ENCODE peak calls at places on chromosomes 11 and 22, in five cellular contexts. T is fibroblast of lung, E is right lobe of liver, N is HCT116, M is PC-3. J is an unnamed sample.

GRCh38 chr11:97742717-97743116 is 1278.0 kb upstream of the CNTN5 start:
- DNase-seq in M (no peak), N (no peak), E (no peak), T (peak; percentile 73), J (no peak)

GRCh38 chr11:113778111-113778910 is 1.3 kb upstream of the CLDN25 start:
- DNase-seq in N (no peak), M (peak; percentile 84), E (no peak), T (no peak), J (no peak)

GRCh38 chr11:16404781-16405180 is 48.4 kb upstream of the SOX6 start:
- DNase-seq in N (no peak), E (no peak), M (no peak), T (no peak), J (no peak)

GRCh38 chr11:76229690-76230240 is 23.5 kb upstream of the WNT11 start:
- DNase-seq in T (no peak), N (no peak), M (no peak), E (peak; percentile 74), J (no peak)

GRCh38 chr11:132898021-132898420 is 634.3 kb downstream of the OPCML start:
- DNase-seq in T (peak; percentile 77), M (no peak), N (no peak), E (peak; percentile 77), J (no peak)

GRCh38 chr22:32281092-32281491 is 25.9 kb upstream of the SLC5A4 start:
- DNase-seq in T (no peak), N (no peak), M (no peak), E (no peak), J (no peak)

GRCh38 chr22:50711446-50712340 is 26.3 kb upstream of the ACR start:
- DNase-seq in N (no peak), E (peak; percentile 46), M (no peak), T (no peak), J (no peak)

GRCh38 chr11:8331767-8332166 is 68.1 kb upstream of the LMO1 start:
- DNase-seq in N (no peak), T (no peak), E (peak; percentile 49), M (no peak), J (no peak)

GRCh38 chr22:18044548-18045271 is 20.3 kb upstream of the MICAL3 start:
- DNase-seq in T (peak; percentile 95), E (peak; percentile 88), M (no peak), N (no peak), J (no peak)

GRCh38 chr11:69495441-69496201 is 14.2 kb downstream of the LINC01488 start:
- DNase-seq in E (peak; percentile 42), T (no peak), N (no peak), M (no peak), J (no peak)

GRCh38 chr11:6405039-6405667 is 13.7 kb downstream of the APBB1 start:
- DNase-seq in N (no peak), E (no peak), T (no peak), M (no peak), J (no peak)

GRCh38 chr11:121104223-121104831 is 3.3 kb downstream of the TECTA start:
- DNase-seq in E (no peak), N (no peak), M (no peak), T (no peak), J (no peak)

GRCh38 chr11:1303973-1304372 is 5.5 kb downstream of the TOLLIP start:
- DNase-seq in M (no peak), E (no peak), T (peak; percentile 20), N (no peak), J (no peak)

GRCh38 chr11:116563028-116563712 is 209.6 kb downstream of the BUD13 start:
- DNase-seq in M (peak; percentile 44), N (no peak), T (no peak), E (no peak), J (no peak)

GRCh38 chr11:75078233-75078632 is 18.4 kb downstream of the OR2AT4 start:
- DNase-seq in E (no peak), T (no peak), M (peak; percentile 68), N (peak; percentile 3), J (no peak)

GRCh38 chr22:46971141-46971775 is 208.8 kb downstream of the TBC1D22A start:
- DNase-seq in M (no peak), T (peak; percentile 52), E (no peak), N (no peak), J (no peak)

GRCh38 chr11:11279956-11280689 is 72.9 kb downstream of the CSNK2A3 start:
- DNase-seq in N (no peak), T (peak; percentile 42), E (no peak), M (peak; percentile 53), J (no peak)

GRCh38 chr22:38638216-38638615 is 18.0 kb downstream of the FAM227A start:
- DNase-seq in E (no peak), N (no peak), T (no peak), M (no peak), J (no peak)

GRCh38 chr11:80855975-80856524 is 1415.2 kb upstream of the TENM4 start:
- DNase-seq in E (no peak), M (peak; percentile 72), T (peak; percentile 82), N (no peak), J (no peak)

GRCh38 chr11:13339196-13340153 is 61.9 kb downstream of the BMAL1 start:
- DNase-seq in N (no peak), M (peak; percentile 75), T (peak; percentile 99), E (no peak), J (peak; percentile 91)

GRCh38 chr22:30249049-30250038 is 2.8 kb upstream of the LIF start:
- DNase-seq in T (peak; percentile 79), M (no peak), N (no peak), E (no peak), J (no peak)

GRCh38 chr11:7944123-7944522 is 2.6 kb upstream of the OR10A3 start:
- DNase-seq in T (no peak), M (no peak), E (no peak), N (no peak), J (no peak)

GRCh38 chr22:31625661-31626426 is 36.2 kb downstream of the PISD start:
- DNase-seq in M (no peak), E (no peak), T (no peak), N (no peak), J (no peak)

GRCh38 chr11:75841739-75842138 is 26.7 kb downstream of the UVRAG start:
- DNase-seq in T (no peak), E (no peak), N (no peak), M (no peak), J (no peak)

GRCh38 chr11:57323503-57324153 is 1.1 kb downstream of the TNKS1BP1 start:
- DNase-seq in N (no peak), T (peak; percentile 48), M (no peak), E (no peak), J (no peak)
- H3K4me3 ChIP-seq in N (peak overlapping the region; percentile 67), T (peak overlapping the region; percentile 91), M (peak overlapping the region; percentile 85), E (peak overlapping the region; percentile 73), J (peak overlapping the region; percentile 90)

GRCh38 chr11:94649925-94650623 is 82.9 kb downstream of the PIWIL4 start:
- DNase-seq in N (no peak), M (no peak), E (no peak), T (no peak), J (no peak)

GRCh38 chr11:94647926-94648325 is 80.8 kb downstream of the PIWIL4 start:
- DNase-seq in N (no peak), E (no peak), M (no peak), T (peak; percentile 27), J (no peak)

GRCh38 chr11:94649254-94649653 is 82.1 kb downstream of the PIWIL4 start:
- DNase-seq in M (no peak), N (no peak), E (no peak), T (no peak), J (no peak)

GRCh38 chr11:94650756-94651155 is 83.6 kb downstream of the PIWIL4 start:
- DNase-seq in N (no peak), T (peak; percentile 71), M (no peak), E (no peak), J (peak; percentile 83)

DNA sequence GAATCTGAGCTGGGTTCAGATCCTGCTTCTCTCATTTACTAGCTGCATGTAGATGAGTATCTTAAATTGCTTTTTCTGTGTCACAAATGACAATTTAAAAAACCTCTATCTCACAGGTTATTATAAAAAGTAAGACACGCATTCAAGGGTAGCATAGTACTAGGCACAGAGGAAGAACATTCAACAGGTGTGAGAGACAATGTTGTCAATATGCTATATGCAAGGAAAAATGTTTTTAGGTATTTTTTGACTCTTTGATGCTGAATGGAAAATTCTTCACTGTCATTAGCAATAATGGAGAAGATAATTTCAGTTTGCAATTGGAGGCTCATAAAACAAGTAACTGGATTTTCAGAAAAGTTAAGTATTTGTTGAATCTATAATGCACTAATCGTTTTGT is 81.6 kb downstream of the PIWIL4 start:
- DNase-seq in T (no peak), M (no peak), N (no peak), E (no peak), J (no peak)
- H3K4me3 ChIP-seq in T (no peak overlapping the region), M (no peak overlapping the region), N (no peak overlapping the region), E (no peak overlapping the region), J (no peak overlapping the region)

GRCh38 chr11:66113132-66113856 is 43.2 kb downstream of the PACS1 start:
- DNase-seq in N (peak; percentile 43), M (peak; percentile 98), T (peak; percentile 58), E (no peak), J (no peak)

GRCh38 chr11:66112041-66112491 is 42.0 kb downstream of the PACS1 start:
- DNase-seq in T (no peak), M (no peak), E (no peak), N (no peak), J (no peak)

GRCh38 chr11:66112640-66113098 is 42.6 kb downstream of the PACS1 start:
- DNase-seq in E (no peak), N (no peak), M (peak; percentile 92), T (peak; percentile 43), J (peak; percentile 66)

GRCh38 chr11:66109294-66109693 is 39.2 kb downstream of the PACS1 start:
- DNase-seq in T (no peak), N (no peak), E (no peak), M (peak; percentile 63), J (no peak)

DNA sequence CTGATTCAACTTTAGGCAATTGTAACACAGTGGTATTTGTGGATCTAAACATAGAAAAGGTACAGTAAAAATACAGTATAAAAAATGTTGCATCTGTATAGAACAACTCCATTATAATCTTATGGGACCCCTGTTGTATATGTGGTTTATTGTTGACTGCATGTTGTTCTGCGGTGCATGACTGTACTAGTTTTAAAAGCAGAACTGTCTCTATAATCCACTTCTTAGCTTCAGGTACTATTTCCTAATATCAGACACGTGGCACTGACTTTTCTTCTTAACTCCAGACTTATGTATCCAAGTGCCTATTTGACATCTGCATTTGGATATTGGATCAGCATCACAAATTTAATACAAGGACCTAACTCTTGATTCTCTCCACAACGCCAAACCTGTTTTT is 41.1 kb downstream of the PACS1 start:
- DNase-seq in T (no peak), M (no peak), E (no peak), N (no peak), J (no peak)
- H3K4me3 ChIP-seq in T (no peak overlapping the region), M (no peak overlapping the region), E (no peak overlapping the region), N (no peak overlapping the region), J (no peak overlapping the region)

DNA sequence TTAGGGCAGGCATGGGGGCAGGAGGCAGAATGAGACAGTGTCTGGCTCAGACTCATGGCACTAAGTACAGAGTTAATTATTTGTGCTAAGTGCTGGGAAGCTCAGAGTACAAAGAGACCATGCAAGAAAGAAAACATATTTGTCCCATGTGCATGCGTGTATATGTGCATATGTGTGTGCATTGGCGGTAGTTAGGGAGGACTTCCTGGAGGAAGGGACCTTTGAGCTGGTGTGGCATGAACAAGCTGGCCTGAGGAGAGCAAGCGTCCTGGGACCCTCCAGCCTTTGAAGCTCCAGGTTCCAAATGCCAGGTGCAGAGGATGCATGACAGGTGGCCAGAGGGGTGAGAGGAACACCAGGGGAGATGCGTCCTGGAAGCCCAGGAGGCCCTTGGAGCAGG is 6.1 kb downstream of the FBLN1 start:
- DNase-seq in E (no peak), M (no peak), T (no peak), N (no peak), J (no peak)
- H3K4me3 ChIP-seq in E (no peak overlapping the region), M (no peak overlapping the region), T (peak overlapping the region; percentile 28), N (no peak overlapping the region), J (no peak overlapping the region)

GRCh38 chr11:46308632-46309419 is 31.4 kb downstream of the CREB3L1 start:
- DNase-seq in E (peak; percentile 80), N (peak; percentile 48), T (peak; percentile 74), M (peak; percentile 70), J (no peak)
- H3K4me3 ChIP-seq in E (no peak overlapping the region), N (no peak overlapping the region), T (no peak overlapping the region), M (no peak overlapping the region), J (no peak overlapping the region)